ENCODE peak calls at places on chromosomes 3 and 15, in six cellular contexts. B is fibroblast of lung, L is HepG2, K is IMR-90, I is neural progenitor cell, F is pancreas. P is an unnamed sample.

GRCh38 chr15:31444844-31445243 is 118.2 kb downstream of the KLF13 start:
- DNase-seq in K (no peak), F (no peak), B (no peak), I (no peak), L (no peak), P (no peak)

GRCh38 chr3:66435988-66436387 is 64.8 kb downstream of the LRIG1 start:
- DNase-seq in F (no peak), I (no peak), K (no peak), L (no peak), B (no peak), P (no peak)

GRCh38 chr15:101810451-101810850 is 1.6 kb upstream of the OR4F15 start:
- DNase-seq in K (no peak), I (no peak), L (no peak), F (no peak), B (no peak), P (no peak)

GRCh38 chr3:112117415-112117814 is 15.6 kb downstream of the GCSAM start:
- DNase-seq in K (no peak), B (no peak), F (no peak), I (no peak), L (no peak), P (no peak)

GRCh38 chr3:47825590-47825989 is 22.7 kb downstream of the DHX30 start:
- DNase-seq in L (no peak), I (no peak), F (no peak), K (no peak), B (no peak), P (no peak)

GRCh38 chr3:89116486-89116885 is 9.1 kb downstream of the EPHA3 start:
- DNase-seq in L (no peak), K (no peak), F (no peak), B (peak; percentile 14), I (no peak), P (no peak)

GRCh38 chr3:159416854-159417253 is 571.8 kb upstream of the IL12A start:
- DNase-seq in F (no peak), L (no peak), B (peak; percentile 11), I (peak; percentile 39), K (peak; percentile 45), P (peak; percentile 7)

GRCh38 chr3:109241459-109241858 is 74.9 kb downstream of the DPPA2 start:
- DNase-seq in I (peak; percentile 10), K (no peak), B (no peak), L (no peak), F (no peak), P (no peak)

GRCh38 chr3:128237348-128238099 is 84.2 kb downstream of the EEFSEC start:
- DNase-seq in K (no peak), B (no peak), F (no peak), I (no peak), L (no peak), P (no peak)

GRCh38 chr15:37903932-37904493 is 30.4 kb upstream of the TMCO5A start:
- DNase-seq in B (no peak), L (no peak), K (no peak), I (no peak), F (no peak), P (no peak)

GRCh38 chr15:72796515-72797337 is 13.2 kb upstream of the ADPGK start:
- DNase-seq in I (peak; percentile 81), L (no peak), K (peak; percentile 16), B (peak; percentile 44), F (peak; percentile 83), P (no peak)

GRCh38 chr15:63402498-63403253 is 21.0 kb upstream of the CA12 start:
- DNase-seq in L (peak; percentile 23), B (peak; percentile 63), I (peak; percentile 32), F (no peak), K (peak; percentile 57), P (no peak)

GRCh38 chr15:30919877-30920550 is 16.3 kb downstream of the FAN1 start:
- DNase-seq in B (no peak), K (no peak), L (no peak), I (no peak), F (no peak), P (no peak)

GRCh38 chr3:65432388-65433003 is 606.2 kb downstream of the MAGI1 start:
- DNase-seq in B (no peak), K (no peak), F (no peak), L (no peak), I (no peak), P (no peak)

GRCh38 chr3:129305592-129306091 is 27.0 kb downstream of the HMCES start:
- DNase-seq in I (peak; percentile 98), K (peak; percentile 83), F (peak; percentile 81), L (no peak), B (peak; percentile 79), P (no peak)

GRCh38 chr3:4838621-4839022 is 140.6 kb upstream of the BHLHE40 start:
- DNase-seq in L (no peak), B (no peak), K (no peak), F (no peak), I (no peak), P (no peak)

GRCh38 chr3:69747511-69748248 is 8.4 kb downstream of the MITF start:
- DNase-seq in L (no peak), I (no peak), K (peak; percentile 73), F (no peak), B (peak; percentile 56), P (no peak)

GRCh38 chr15:101275018-101275417 is 2.3 kb downstream of the SELENOS start:
- DNase-seq in L (no peak), I (no peak), B (no peak), F (no peak), K (no peak), P (no peak)

GRCh38 chr3:41997702-41998551 is 36.0 kb upstream of the ULK4 start:
- DNase-seq in F (no peak), L (no peak), K (peak; percentile 3), I (peak; percentile 45), B (peak; percentile 15), P (no peak)
- TF ChIP-seq CTCF in F (no peak), L (peak; percentile 34), K (peak; percentile 48), I (peak; percentile 62), B (peak; percentile 48), P (peak; percentile 60)

GRCh38 chr3:168157903-168158302 is 62.2 kb upstream of the GOLIM4 start:
- DNase-seq in B (no peak), L (no peak), K (no peak), I (no peak), F (no peak), P (no peak)

GRCh38 chr3:168159473-168159872 is 63.7 kb upstream of the GOLIM4 start:
- DNase-seq in I (no peak), L (no peak), B (no peak), K (no peak), F (no peak), P (no peak)

GRCh38 chr3:168155207-168155785 is 59.6 kb upstream of the GOLIM4 start:
- DNase-seq in L (no peak), B (no peak), I (no peak), F (no peak), K (no peak), P (no peak)

GRCh38 chr3:168156479-168156878 is 60.8 kb upstream of the GOLIM4 start:
- DNase-seq in F (no peak), L (no peak), K (no peak), B (no peak), I (no peak), P (no peak)

DNA sequence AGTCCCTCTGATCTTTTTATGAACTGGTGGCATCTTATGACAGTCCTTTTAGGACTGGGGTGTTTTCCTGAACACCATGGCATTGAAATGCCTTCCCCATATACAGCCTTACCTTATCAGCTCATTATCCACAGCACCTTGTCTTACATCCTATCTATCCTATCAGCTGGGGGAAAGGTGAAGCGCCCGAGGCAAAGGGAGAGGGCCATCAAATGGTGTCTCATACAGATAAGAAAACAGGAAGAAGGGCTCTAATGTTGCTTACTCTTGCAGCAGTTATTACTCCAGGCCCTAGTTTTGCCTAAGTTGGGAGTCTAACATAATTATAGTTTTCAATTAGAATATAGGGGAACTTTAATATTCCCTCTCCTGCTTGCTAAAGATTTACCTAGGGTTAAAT is 61.6 kb upstream of the GOLIM4 start:
- DNase-seq in K (no peak), L (no peak), B (no peak), I (no peak), F (no peak), P (no peak)
- H3K4me3 ChIP-seq in K (no peak overlapping the region), L (no peak overlapping the region), B (no peak overlapping the region), I (no peak overlapping the region), F (no peak overlapping the region), P (no peak overlapping the region)

GRCh38 chr3:72413228-72413627 is 435.0 kb downstream of the SHQ1 start:
- DNase-seq in F (no peak), K (peak; percentile 25), B (peak; percentile 40), I (no peak), L (peak; percentile 39), P (no peak)

GRCh38 chr3:72411102-72411501 is 437.1 kb downstream of the SHQ1 start:
- DNase-seq in I (no peak), B (peak; percentile 39), F (no peak), L (no peak), K (peak; percentile 22), P (no peak)

GRCh38 chr3:72412557-72412956 is 435.7 kb downstream of the SHQ1 start:
- DNase-seq in F (no peak), B (no peak), I (no peak), L (no peak), K (no peak), P (no peak)

GRCh38 chr3:72411843-72412242 is 436.4 kb downstream of the SHQ1 start:
- DNase-seq in F (no peak), I (no peak), L (no peak), B (no peak), K (no peak), P (no peak)

DNA sequence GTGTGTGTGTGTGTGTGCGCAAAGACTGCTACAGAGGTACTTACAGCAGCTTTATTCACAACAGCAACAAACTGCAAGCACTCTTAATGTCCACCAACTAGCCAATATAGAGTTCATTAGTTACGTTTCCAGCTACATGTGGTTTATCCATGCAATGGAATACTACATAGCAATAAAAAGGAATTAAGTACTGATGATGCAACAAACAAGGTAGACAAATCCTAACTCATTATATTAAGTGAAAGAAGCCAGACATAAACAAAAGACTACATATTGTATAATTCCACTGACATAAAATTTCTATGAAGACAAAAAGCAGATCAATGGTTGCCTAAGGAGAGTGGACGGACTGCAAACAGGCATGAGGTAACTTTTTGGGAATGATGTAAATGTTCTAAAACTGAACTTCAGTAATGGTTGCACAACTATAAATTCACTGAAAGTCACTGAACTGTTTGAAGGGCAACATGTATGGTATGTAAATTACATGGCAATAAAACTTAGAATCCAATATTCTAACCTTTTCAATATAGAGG is 433.7 kb downstream of the SHQ1 start:
- DNase-seq in B (peak; percentile 20), I (no peak), F (no peak), L (no peak), K (no peak), P (no peak)
- H3K27ac ChIP-seq in B (no peak overlapping the region), I (no peak overlapping the region), F (no peak overlapping the region), L (no peak overlapping the region), K (no peak overlapping the region), P (no peak overlapping the region)

GRCh38 chr15:33215941-33216872 is 21.7 kb upstream of the FMN1 start:
- DNase-seq in F (no peak), K (peak; percentile 24), B (peak; percentile 37), L (no peak), I (peak; percentile 51), P (no peak)
- TF ChIP-seq CTCF in F (peak; percentile 27), K (peak; percentile 43), B (peak; percentile 34), L (no peak), I (peak; percentile 72), P (peak; percentile 65)

GRCh38 chr15:95327661-95328060 is 1002.8 kb upstream of the NR2F2 start:
- DNase-seq in B (no peak), I (peak; percentile 69), F (no peak), K (no peak), L (no peak), P (no peak)
- H3K4me3 ChIP-seq in B (no peak overlapping the region), I (peak overlapping the region; percentile 48), F (no peak overlapping the region), K (no peak overlapping the region), L (no peak overlapping the region), P (no peak overlapping the region)

GRCh38 chr3:141553055-141553454 is 66.2 kb downstream of the RASA2 start:
- DNase-seq in K (no peak), B (no peak), L (no peak), F (no peak), I (no peak), P (no peak)
- H3K27ac ChIP-seq in K (no peak overlapping the region), B (no peak overlapping the region), L (no peak overlapping the region), F (no peak overlapping the region), I (no peak overlapping the region), P (no peak overlapping the region)

P was measured in AG04450.